ENCODE peak calls at places on chromosomes 6 and 20, in six cellular contexts. K, M, G, I, N and O are unnamed samples.

GRCh38 chr20:32206383-32207210 is 946 bp downstream of the PLAGL2 start:
- DNase-seq in K (no peak), M (peak), G (no peak), I (no peak), N (no peak), O (no peak)

GRCh38 chr6:158160932-158161539 is 7.0 kb downstream of the SERAC1 start:
- DNase-seq in K (no peak), M (no peak), G (peak), I (no peak), N (no peak), O (no peak)

GRCh38 chr6:166411721-166412151 is 29.0 kb upstream of the MPC1 start:
- DNase-seq in K (peak), M (no peak), G (no peak), I (no peak), N (no peak), O (no peak)

GRCh38 chr6:47810885-47811284 is 29.1 kb downstream of the OPN5 start:
- DNase-seq in K (no peak), M (no peak), G (no peak), I (no peak), N (no peak), O (no peak)

GRCh38 chr20:3082955-3083952 is 1.3 kb downstream of the AVP start:
- DNase-seq in K (no peak), M (peak), G (no peak), I (no peak), N (no peak), O (no peak)

GRCh38 chr6:33297956-33298772 is 578 bp downstream of the RGL2 start:
- DNase-seq in K (peak), M (peak), G (peak), I (peak), N (peak), O (no peak)

GRCh38 chr6:34230653-34231351 is 5.9 kb upstream of the HMGA1 start:
- DNase-seq in K (no peak), M (no peak), G (no peak), I (no peak), N (no peak), O (no peak)

GRCh38 chr6:91155129-91155528 is 568.3 kb upstream of the MAP3K7 start:
- DNase-seq in K (no peak), M (no peak), G (no peak), I (no peak), N (no peak), O (no peak)

GRCh38 chr6:112040933-112041332 is 13.0 kb upstream of the CCN6 start:
- DNase-seq in K (no peak), M (no peak), G (no peak), I (no peak), N (no peak), O (peak)

GRCh38 chr6:73929421-73929820 is 233.4 kb downstream of the CD109 start:
- DNase-seq in K (no peak), M (no peak), G (no peak), I (peak), N (no peak), O (no peak)

GRCh38 chr20:13274311-13274965 is 53.4 kb downstream of the ISM1 start:
- DNase-seq in K (no peak), M (no peak), G (no peak), I (no peak), N (no peak), O (no peak)

GRCh38 chr6:115613488-115613887 is 447.2 kb downstream of the FRK start:
- DNase-seq in K (no peak), M (no peak), G (peak), I (peak), N (no peak), O (no peak)

GRCh38 chr6:31680841-31681671 is at the start of gene LY6G5C:
- DNase-seq in K (peak), M (peak), G (peak), I (peak), N (peak), O (peak)

GRCh38 chr6:156191895-156192294 is 585.3 kb upstream of the ARID1B start:
- DNase-seq in K (no peak), M (no peak), G (no peak), I (no peak), N (no peak), O (no peak)

GRCh38 chr6:122200441-122200840 is 199.0 kb upstream of the HSF2 start:
- DNase-seq in K (no peak), M (no peak), G (no peak), I (no peak), N (no peak), O (no peak)

GRCh38 chr20:3116341-3116740 is 31.8 kb upstream of the AVP start:
- DNase-seq in K (no peak), M (no peak), G (no peak), I (no peak), N (no peak), O (no peak)

GRCh38 chr6:132566404-132566803 is 3.7 kb upstream of the TAAR6 start:
- DNase-seq in K (no peak), M (no peak), G (no peak), I (no peak), N (no peak), O (no peak)

GRCh38 chr20:47263502-47264084 is 92.9 kb downstream of the ZMYND8 start:
- DNase-seq in K (no peak), M (peak), G (no peak), I (no peak), N (no peak), O (no peak)

GRCh38 chr6:110357298-110357695 is 852 bp downstream of the METTL24 start:
- DNase-seq in K (no peak), M (no peak), G (no peak), I (no peak), N (no peak), O (no peak)

GRCh38 chr6:89120371-89120770 is 2.5 kb upstream of the SRSF12 start:
- DNase-seq in K (no peak), M (no peak), G (no peak), I (peak), N (no peak), O (no peak)

GRCh38 chr6:9360881-9361280 is 925.5 kb upstream of the SLC35B3 start:
- DNase-seq in K (no peak), M (no peak), G (no peak), I (peak), N (no peak), O (no peak)

GRCh38 chr6:97048771-97049170 is 124.2 kb downstream of the KLHL32 start:
- DNase-seq in K (no peak), M (no peak), G (no peak), I (no peak), N (no peak), O (no peak)

GRCh38 chr6:75579951-75580350 is 21.7 kb upstream of the SENP6 start:
- DNase-seq in K (no peak), M (no peak), G (no peak), I (no peak), N (no peak), O (no peak)

GRCh38 chr6:38185244-38185643 is 365.7 kb downstream of the ZFAND3 start:
- DNase-seq in K (no peak), M (no peak), G (no peak), I (no peak), N (peak), O (no peak)

GRCh38 chr6:69007781-69008180 is 372.7 kb downstream of the ADGRB3 start:
- DNase-seq in K (no peak), M (no peak), G (no peak), I (no peak), N (no peak), O (no peak)

GRCh38 chr6:149334682-149335160 is 17.2 kb downstream of the TAB2 start:
- DNase-seq in K (no peak), M (no peak), G (peak), I (peak), N (no peak), O (no peak)

GRCh38 chr6:158069800-158070195 is 88.1 kb downstream of the SYNJ2 start:
- DNase-seq in K (no peak), M (no peak), G (peak), I (peak), N (no peak), O (no peak)

GRCh38 chr20:60037120-60037499 is 78.9 kb downstream of the CDH26 start:
- DNase-seq in K (no peak), M (no peak), G (no peak), I (peak), N (no peak), O (no peak)

GRCh38 chr6:17200395-17200794 is 80.8 kb upstream of the RBM24 start:
- DNase-seq in K (no peak), M (no peak), G (no peak), I (no peak), N (no peak), O (peak)

GRCh38 chr20:51340451-51340840 is 202.1 kb downstream of the NFATC2 start:
- DNase-seq in K (no peak), M (no peak), G (no peak), I (no peak), N (no peak), O (no peak)

GRCh38 chr6:139231206-139231605 is 60.6 kb downstream of the TXLNB start:
- DNase-seq in K (no peak), M (no peak), G (no peak), I (no peak), N (no peak), O (no peak)

GRCh38 chr6:40822619-40823018 is 216.4 kb downstream of the UNC5CL start:
- DNase-seq in K (no peak), M (no peak), G (no peak), I (no peak), N (no peak), O (no peak)

GRCh38 chr6:148128014-148128730 is 214.5 kb upstream of the SASH1 start:
- DNase-seq in K (no peak), M (no peak), G (no peak), I (peak), N (no peak), O (no peak)

GRCh38 chr6:7543761-7544424 is 2.4 kb downstream of the DSP start:
- DNase-seq in K (no peak), M (no peak), G (no peak), I (peak), N (no peak), O (no peak)

GRCh38 chr6:44432227-44432626 is 44.7 kb downstream of the CDC5L start:
- DNase-seq in K (no peak), M (no peak), G (no peak), I (no peak), N (no peak), O (no peak)

GRCh38 chr6:106974337-106974998 is at the start of gene CD24:
- DNase-seq in K (peak), M (peak), G (no peak), I (peak), N (no peak), O (peak)

GRCh38 chr6:138774370-138774769 is 801 bp downstream of the CCDC28A start:
- DNase-seq in K (no peak), M (no peak), G (peak), I (no peak), N (no peak), O (no peak)

GRCh38 chr6:144036064-144036873 is 28.2 kb upstream of the PLAGL1 start:
- DNase-seq in K (no peak), M (no peak), G (peak), I (no peak), N (no peak), O (no peak)

DNA sequence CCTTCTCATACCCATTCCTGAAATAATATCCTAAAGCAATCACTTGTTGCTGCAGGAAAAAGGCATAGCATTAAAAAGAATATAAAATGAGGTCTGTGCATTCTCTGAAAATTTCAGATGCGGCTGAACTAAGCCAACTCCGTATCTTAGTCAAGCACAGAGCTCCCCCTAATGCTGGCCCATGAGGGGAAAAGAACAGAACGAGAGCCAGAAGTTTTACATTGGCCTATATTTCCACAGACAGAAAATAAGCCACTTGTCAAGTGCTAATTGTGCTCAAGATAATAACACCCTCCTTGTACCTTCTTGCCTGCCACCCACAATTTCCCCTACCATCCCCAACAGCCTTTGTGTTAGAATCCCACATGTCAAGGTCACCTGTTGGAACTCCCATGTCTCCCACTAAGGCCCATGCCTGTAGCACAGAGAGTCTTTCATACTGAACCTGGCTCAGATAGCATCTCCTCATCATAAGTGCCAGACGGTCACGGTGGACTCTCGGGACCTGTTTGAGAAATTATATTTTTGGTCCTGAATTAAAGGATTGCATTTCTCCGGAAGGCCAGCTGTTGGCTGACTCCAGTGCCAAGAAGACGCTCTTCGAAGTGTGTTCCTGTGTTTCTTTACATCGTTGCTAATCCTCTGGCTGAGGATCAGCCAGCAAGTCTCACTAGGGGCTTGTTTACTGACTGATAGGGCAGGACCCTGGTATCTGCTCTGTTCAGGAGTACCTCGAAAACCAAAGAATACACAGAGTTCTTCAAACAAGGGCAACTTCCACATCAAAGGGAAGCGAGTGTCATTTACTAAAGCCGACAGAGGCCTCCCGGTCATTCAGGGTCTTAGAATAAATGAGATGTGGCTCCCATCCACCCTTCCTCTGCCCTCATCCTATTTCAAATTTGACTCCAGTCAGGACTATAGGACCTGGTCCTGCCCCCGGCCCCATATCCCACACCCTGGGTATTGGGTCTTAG is 183.4 kb upstream of the FBXL4 start:
- DNase-seq in K (no peak), M (no peak), G (no peak), I (no peak), N (no peak), O (no peak)
- TF ChIP-seq CTCF in K (no peak), M (no peak), G (no peak), I (no peak), N (no peak), O (no peak)

DNA sequence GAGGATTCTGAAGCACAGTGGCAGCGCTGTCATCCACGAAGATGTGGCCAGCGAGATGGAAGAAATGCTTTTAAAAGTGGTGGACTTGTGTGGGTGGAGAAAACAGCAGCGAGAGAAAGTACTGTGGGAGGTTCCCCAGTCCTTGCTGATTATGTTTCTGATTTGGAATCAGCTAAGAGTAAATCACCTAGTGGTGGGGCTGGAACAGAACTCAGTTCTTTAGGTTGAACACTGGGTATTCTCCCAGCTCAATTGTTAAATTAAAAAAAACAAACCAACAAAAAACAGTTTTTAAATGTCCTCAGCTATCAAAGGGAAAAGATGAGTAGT is 515 bp upstream of the ZNF322 start:
- DNase-seq in K (peak), M (no peak), G (peak), I (peak), N (no peak), O (no peak)
- TF ChIP-seq CTCF in K (peak), M (peak), G (peak), I (peak), N (no peak), O (peak)

GRCh38 chr6:14278000-14278399 is 160.4 kb downstream of the CD83 start:
- DNase-seq in K (no peak), M (no peak), G (no peak), I (no peak), N (no peak), O (no peak)
- TF ChIP-seq CTCF in K (no peak), M (no peak), G (no peak), I (no peak), N (no peak), O (no peak)

GRCh38 chr20:9916776-9917175 is 77.9 kb upstream of the PAK5 start:
- DNase-seq in K (no peak), M (no peak), G (no peak), I (no peak), N (no peak), O (no peak)

GRCh38 chr20:9911519-9911918 is 72.6 kb upstream of the PAK5 start:
- DNase-seq in K (no peak), M (no peak), G (no peak), I (no peak), N (no peak), O (no peak)

GRCh38 chr20:9912858-9913434 is 74.1 kb upstream of the PAK5 start:
- DNase-seq in K (peak), M (peak), G (peak), I (peak), N (no peak), O (peak)

GRCh38 chr20:9909167-9909566 is 70.3 kb upstream of the PAK5 start:
- DNase-seq in K (no peak), M (no peak), G (no peak), I (no peak), N (no peak), O (no peak)

DNA sequence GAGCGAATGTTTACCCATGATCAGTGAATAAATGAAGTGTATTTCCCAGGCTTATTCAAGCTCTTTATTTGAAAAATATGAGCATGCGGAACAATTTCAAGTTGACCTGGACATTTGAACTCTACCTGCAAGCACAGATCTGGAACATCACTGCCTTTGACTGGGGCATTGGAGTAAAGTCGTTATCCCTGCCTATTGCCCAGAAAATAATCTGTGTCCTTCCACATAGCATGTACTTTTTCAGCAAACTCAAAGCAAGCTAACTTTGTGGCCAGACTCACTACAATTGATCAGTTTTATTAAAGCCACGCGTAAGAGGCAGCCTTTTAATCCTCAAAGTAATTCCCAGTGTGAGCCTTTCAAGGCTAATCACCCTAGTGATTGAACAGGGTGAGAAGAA is 73.4 kb upstream of the PAK5 start:
- DNase-seq in K (no peak), M (no peak), G (no peak), I (no peak), N (no peak), O (no peak)
- TF ChIP-seq CTCF in K (no peak), M (no peak), G (no peak), I (no peak), N (no peak), O (no peak)

GRCh38 chr20:34033903-34034302 is 40.2 kb downstream of the RALY start:
- DNase-seq in K (no peak), M (no peak), G (no peak), I (no peak), N (no peak), O (no peak)
- TF ChIP-seq CTCF in K (no peak), M (no peak), G (no peak), I (no peak), N (no peak), O (no peak)

GRCh38 chr20:33444797-33445560 is 1.4 kb upstream of the SNTA1 start:
- DNase-seq in K (peak), M (no peak), G (no peak), I (peak), N (no peak), O (no peak)
- TF ChIP-seq CTCF in K (no peak), M (peak), G (no peak), I (peak), N (no peak), O (no peak)

GRCh38 chr6:52360028-52360427 is 1.9 kb upstream of the PAQR8 start:
- DNase-seq in K (no peak), M (peak), G (no peak), I (no peak), N (no peak), O (no peak)
- TF ChIP-seq CTCF in K (no peak), M (no peak), G (no peak), I (no peak), N (no peak), O (no peak)

GRCh38 chr20:58838174-58838573 is 12.5 kb downstream of the GNAS-AS1 start:
- DNase-seq in K (no peak), M (no peak), G (no peak), I (no peak), N (no peak), O (no peak)
- TF ChIP-seq CTCF in K (no peak), M (no peak), G (no peak), I (no peak), N (no peak), O (no peak)

DNA sequence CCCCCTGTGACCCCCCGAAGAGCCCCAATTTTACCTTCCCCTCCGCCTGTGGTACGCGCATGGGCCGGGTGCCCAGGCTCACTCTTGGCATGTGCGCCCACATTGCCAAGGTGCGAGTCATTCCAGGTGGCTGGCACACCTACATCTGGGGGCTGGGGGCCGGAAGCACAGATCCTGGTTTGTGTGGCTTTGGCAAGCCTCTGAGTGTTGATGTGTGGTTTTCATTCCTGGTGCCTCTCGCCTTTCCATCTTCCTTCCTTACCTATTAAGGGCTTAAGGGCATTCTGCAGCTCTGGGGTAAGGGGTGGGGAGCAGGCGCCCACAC is 380 bp upstream of the RNF39 start:
- DNase-seq in K (no peak), M (peak), G (no peak), I (peak), N (no peak), O (no peak)
- TF ChIP-seq CTCF in K (no peak), M (no peak), G (no peak), I (no peak), N (no peak), O (no peak)